ENCODE peak calls at places on chromosomes 7 and 10, in ten cellular contexts. E is heart right ventricle; B is Caki2; I is EL; T is NCI-H510A treated with DMSO at 0.1 percent for 48 hours; M is nephron progenitor cell; G is ureter; N is amniotic stem cell; O is activated CD8-positive, alpha-beta memory T cell treated with anti-CD3 and anti-CD28 coated beads for 1 hour; X is activated CD4-positive, alpha-beta T cell treated with anti-CD3 and anti-CD28 coated beads, Interleukin-2, amount 50 U/mL, for 1 hour. U is an unnamed sample.

GRCh38 chr10:96767611-96768010 is 47.3 kb upstream of the PIK3AP1 start:
- DNase-seq in E (no peak), B (no peak), I (peak), T (no peak), M (no peak), G (no peak), N (no peak), O (no peak), X (no peak), U (no peak)

GRCh38 chr7:121279060-121279620 is 49.7 kb upstream of the WNT16 start:
- DNase-seq in E (no peak), B (no peak), I (no peak), T (no peak), M (no peak), G (no peak), N (no peak), O (no peak), X (no peak), U (no peak)

GRCh38 chr10:102729090-102730026 is 14.4 kb upstream of the WBP1L start:
- DNase-seq in E (peak), B (peak), I (peak), T (peak), M (peak), G (peak), N (peak), O (no peak), X (peak), U (no peak)

GRCh38 chr10:93124580-93125318 is 51.1 kb downstream of the CYP26A1 start:
- DNase-seq in E (no peak), B (no peak), I (no peak), T (no peak), M (no peak), G (no peak), N (no peak), O (no peak), X (no peak), U (no peak)

GRCh38 chr10:113108948-113109347 is 158.9 kb downstream of the TCF7L2 start:
- DNase-seq in E (no peak), B (no peak), I (no peak), T (no peak), M (no peak), G (peak), N (no peak), O (no peak), X (no peak), U (no peak)

GRCh38 chr7:17660116-17660515 is 280.2 kb downstream of the SNX13 start:
- DNase-seq in E (no peak), B (no peak), I (peak), T (no peak), M (no peak), G (no peak), N (peak), O (no peak), X (no peak), U (no peak)

GRCh38 chr7:43757073-43757720 is 1.3 kb upstream of the BLVRA start:
- DNase-seq in E (no peak), B (no peak), I (no peak), T (no peak), M (no peak), G (no peak), N (no peak), O (no peak), X (no peak), U (no peak)

GRCh38 chr10:61284222-61284890 is 168.8 kb downstream of the TMEM26 start:
- DNase-seq in E (peak), B (peak), I (peak), T (peak), M (peak), G (no peak), N (peak), O (no peak), X (no peak), U (peak)

GRCh38 chr7:45897042-45897690 is 8.9 kb downstream of the IGFBP1 start:
- DNase-seq in E (no peak), B (no peak), I (peak), T (no peak), M (no peak), G (no peak), N (no peak), O (no peak), X (no peak), U (peak)